ENCODE peak calls at places on chromosomes 11 and 22, in five cellular contexts. N is WTC11; T is H1; L is effector memory CD8-positive, alpha-beta T cell; Y is T-helper 17 cell. Q is an unnamed sample.

GRCh38 chr11:44550123-44550522 is 15.3 kb upstream of the CD82 start:
- DNase-seq in N (no peak), T (no peak), L (no peak), Y (no peak), Q (no peak)

GRCh38 chr22:23240639-23241389 is 60.5 kb downstream of the BCR start:
- DNase-seq in N (peak), T (no peak), L (no peak), Y (no peak), Q (no peak)

GRCh38 chr22:22721681-22722309 is 77.4 kb downstream of the GGTLC2 start:
- DNase-seq in N (no peak), T (no peak), L (peak), Y (no peak), Q (no peak)

GRCh38 chr11:2547806-2548205 is 103.0 kb downstream of the KCNQ1 start:
- DNase-seq in N (no peak), T (no peak), L (no peak), Y (no peak), Q (no peak)

GRCh38 chr22:45285431-45286058 is 796 bp downstream of the UPK3A start:
- DNase-seq in N (peak), T (peak), L (no peak), Y (no peak), Q (no peak)

GRCh38 chr11:130211781-130212401 is 52.3 kb downstream of the ST14 start:
- DNase-seq in N (peak), T (peak), L (no peak), Y (no peak), Q (no peak)

GRCh38 chr11:126029805-126030204 is 32.9 kb downstream of the CDON start:
- DNase-seq in N (no peak), T (no peak), L (no peak), Y (no peak), Q (no peak)

GRCh38 chr22:49464024-49464423 is 363.6 kb downstream of the BRD1 start:
- DNase-seq in N (no peak), T (no peak), L (no peak), Y (no peak), Q (no peak)

GRCh38 chr22:21823740-21824438 is 43.6 kb downstream of the MAPK1 start:
- DNase-seq in N (no peak), T (no peak), L (no peak), Y (no peak), Q (no peak)

GRCh38 chr22:19620742-19621371 is 93.4 kb upstream of the SEPTIN5 start:
- DNase-seq in N (no peak), T (no peak), L (no peak), Y (no peak), Q (no peak)

GRCh38 chr11:3206922-3207204 is 11.8 kb downstream of the MRGPRG start:
- DNase-seq in N (no peak), T (no peak), L (no peak), Y (no peak), Q (no peak)

GRCh38 chr22:21682385-21683175 is 16.8 kb downstream of the PPIL2 start:
- DNase-seq in N (no peak), T (no peak), L (no peak), Y (no peak), Q (no peak)

GRCh38 chr11:112961146-112961668 is at the start of gene NCAM1:
- DNase-seq in N (peak), T (peak), L (peak), Y (no peak), Q (no peak)

GRCh38 chr22:47343611-47344010 is 581.2 kb downstream of the TBC1D22A start:
- DNase-seq in N (no peak), T (no peak), L (no peak), Y (no peak), Q (no peak)

GRCh38 chr11:128448487-128448886 is 138.9 kb downstream of the ETS1 start:
- DNase-seq in N (no peak), T (no peak), L (no peak), Y (no peak), Q (peak)